ENCODE peak calls at places on chromosomes 5 and 9, in five cellular contexts. One of them, this sample, is unnamed.

GRCh38 chr9:16023466-16023865 is 470.6 kb downstream of the CCDC171 start:
- DNase-seq in transverse colon: no peak
- DNase-seq in stomach: no peak
- DNase-seq in gastrocnemius medialis: no peak
- DNase-seq in body of pancreas: no peak
- DNase-seq in this sample: no peak

GRCh38 chr5:179504191-179504590 is 46.2 kb upstream of the RUFY1 start:
- DNase-seq in body of pancreas: no peak
- DNase-seq in stomach: no peak
- DNase-seq in transverse colon: no peak
- DNase-seq in gastrocnemius medialis: no peak
- DNase-seq in this sample: no peak

GRCh38 chr5:115641948-115642347 is 16.1 kb upstream of the TMED7 start:
- DNase-seq in stomach: no peak
- DNase-seq in gastrocnemius medialis: no peak
- DNase-seq in body of pancreas: no peak
- DNase-seq in transverse colon: no peak
- DNase-seq in this sample: no peak

GRCh38 chr5:73967347-73967746 is 341.4 kb downstream of the ARHGEF28 start:
- DNase-seq in body of pancreas: no peak
- DNase-seq in gastrocnemius medialis: no peak
- DNase-seq in stomach: no peak
- DNase-seq in transverse colon: no peak
- DNase-seq in this sample: no peak

GRCh38 chr5:76836181-76836580 is 13.6 kb upstream of the S100Z start:
- DNase-seq in transverse colon: no peak
- DNase-seq in gastrocnemius medialis: no peak
- DNase-seq in body of pancreas: no peak
- DNase-seq in stomach: no peak
- DNase-seq in this sample: no peak

GRCh38 chr9:90890146-90890545 is 88.5 kb downstream of the SYK start:
- DNase-seq in stomach: no peak
- DNase-seq in body of pancreas: no peak
- DNase-seq in transverse colon: no peak
- DNase-seq in gastrocnemius medialis: no peak
- DNase-seq in this sample: no peak

GRCh38 chr5:163529698-163530097 is 24.3 kb downstream of the MAT2B start:
- DNase-seq in body of pancreas: no peak
- DNase-seq in gastrocnemius medialis: no peak
- DNase-seq in transverse colon: no peak
- DNase-seq in stomach: no peak
- DNase-seq in this sample: no peak

GRCh38 chr5:6829150-6829784 is 116.0 kb downstream of the TENT4A start:
- DNase-seq in stomach: no peak
- DNase-seq in gastrocnemius medialis: no peak
- DNase-seq in transverse colon: no peak
- DNase-seq in body of pancreas: no peak
- DNase-seq in this sample: no peak

GRCh38 chr9:18555105-18555883 is 81.3 kb downstream of the ADAMTSL1 start:
- DNase-seq in stomach: no peak
- DNase-seq in gastrocnemius medialis: no peak
- DNase-seq in transverse colon: no peak
- DNase-seq in body of pancreas: no peak
- DNase-seq in this sample: no peak

GRCh38 chr5:84249918-84250635 is 134.6 kb downstream of the EDIL3 start:
- DNase-seq in stomach: no peak
- DNase-seq in transverse colon: no peak
- DNase-seq in body of pancreas: no peak
- DNase-seq in gastrocnemius medialis: no peak
- DNase-seq in this sample: no peak

GRCh38 chr5:423626-424258 is 19.2 kb upstream of the EXOC3 start:
- DNase-seq in stomach: no peak
- DNase-seq in body of pancreas: no peak
- DNase-seq in transverse colon: no peak
- DNase-seq in gastrocnemius medialis: no peak
- DNase-seq in this sample: peak
- TF ChIP-seq POLR2A in stomach: no peak
- TF ChIP-seq POLR2A in body of pancreas: no peak
- TF ChIP-seq POLR2A in transverse colon: no peak
- TF ChIP-seq POLR2A in gastrocnemius medialis: no peak
- TF ChIP-seq POLR2A in this sample: no peak

GRCh38 chr9:105038057-105038456 is 110.1 kb upstream of the ABCA1 start:
- DNase-seq in stomach: no peak
- DNase-seq in body of pancreas: no peak
- DNase-seq in gastrocnemius medialis: no peak
- DNase-seq in transverse colon: no peak
- DNase-seq in this sample: no peak
- TF ChIP-seq POLR2A in stomach: no peak
- TF ChIP-seq POLR2A in body of pancreas: no peak
- TF ChIP-seq POLR2A in gastrocnemius medialis: no peak
- TF ChIP-seq POLR2A in transverse colon: no peak
- TF ChIP-seq POLR2A in this sample: no peak

GRCh38 chr5:178469975-178470692 is 120.1 kb downstream of the COL23A1 start:
- DNase-seq in stomach: no peak
- DNase-seq in transverse colon: no peak
- DNase-seq in gastrocnemius medialis: no peak
- DNase-seq in body of pancreas: no peak
- DNase-seq in this sample: no peak
- TF ChIP-seq POLR2A in stomach: no peak
- TF ChIP-seq POLR2A in transverse colon: no peak
- TF ChIP-seq POLR2A in gastrocnemius medialis: no peak
- TF ChIP-seq POLR2A in body of pancreas: no peak
- TF ChIP-seq POLR2A in this sample: no peak

DNA sequence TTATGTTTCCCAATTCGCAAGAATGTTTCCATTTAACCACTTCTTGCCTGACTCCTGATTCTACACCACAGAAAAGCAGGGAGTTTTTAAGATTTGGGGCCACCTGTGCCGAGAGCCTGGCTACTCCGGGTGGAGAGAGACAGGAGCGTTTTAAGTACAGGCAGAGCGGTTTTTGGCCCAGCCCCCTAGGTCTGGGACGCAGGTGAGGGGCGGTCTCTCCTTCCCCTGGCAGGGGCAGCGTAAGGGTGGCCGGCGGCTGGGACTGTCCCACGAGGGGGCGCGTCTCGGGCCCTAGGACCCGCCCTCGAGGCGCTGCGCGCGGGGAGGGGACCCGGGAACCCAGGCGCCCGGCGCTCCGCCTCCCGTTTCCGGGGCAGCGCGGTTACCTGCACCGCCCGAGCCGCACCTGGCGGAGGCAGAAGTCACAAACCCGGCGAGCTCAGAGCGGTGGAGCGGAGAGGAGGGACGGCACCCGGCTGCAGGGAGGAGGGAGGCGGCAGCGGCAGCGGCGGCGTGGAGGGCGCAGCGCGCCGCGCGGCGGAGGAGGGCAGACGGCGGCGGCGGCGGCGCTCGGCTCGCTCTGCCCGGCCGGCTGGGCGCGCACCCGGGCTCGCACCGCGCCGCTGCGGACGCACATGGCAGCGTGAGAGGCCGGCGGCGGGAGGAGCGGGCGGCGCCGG is at the start of gene WWC1:
- DNase-seq in gastrocnemius medialis: no peak
- DNase-seq in body of pancreas: peak
- DNase-seq in transverse colon: peak
- DNase-seq in stomach: peak
- DNase-seq in this sample: no peak
- TF ChIP-seq POLR2A in gastrocnemius medialis: no peak
- TF ChIP-seq POLR2A in body of pancreas: peak
- TF ChIP-seq POLR2A in transverse colon: peak
- TF ChIP-seq POLR2A in stomach: no peak
- TF ChIP-seq POLR2A in this sample: no peak

This sample was measured in erythroblast.